ENCODE peak calls at places on chromosomes 4 and X, in seven cellular contexts. V is GM19239; E is memory B cell; G is glutamatergic neuron; X is GM23248; I is choroid plexus epithelial cell; N is stimulated activated CD8-positive, alpha-beta memory T cell treated with anti-CD3 and anti-CD28 coated beads, Interleukin-7, amount 100 ng/mL, for 4 hours. L is an unnamed sample.

GRCh38 chr4:123299212-123299651 is 97.4 kb upstream of the SPRY1 start:
- DNase-seq in V (no peak), E (no peak), G (no peak), X (peak), I (peak), N (no peak), L (no peak)

GRCh38 chr4:173264245-173264959 is 69.8 kb downstream of the HMGB2 start:
- DNase-seq in V (no peak), E (no peak), G (no peak), X (peak), I (peak), N (no peak), L (no peak)

GRCh38 chr4:141011799-141012377 is 121.4 kb downstream of the RNF150 start:
- DNase-seq in V (no peak), E (no peak), G (no peak), X (no peak), I (no peak), N (no peak), L (no peak)

GRCh38 chr4:98614655-98615054 is 43.8 kb downstream of the TSPAN5 start:
- DNase-seq in V (no peak), E (no peak), G (no peak), X (peak), I (no peak), N (no peak), L (no peak)

GRCh38 chr4:28075557-28075956 is 1214.9 kb downstream of the STIM2 start:
- DNase-seq in V (no peak), E (no peak), G (no peak), X (no peak), I (no peak), N (no peak), L (no peak)

GRCh38 chrX:117972681-117973080 is 143.9 kb downstream of the KLHL13 start:
- DNase-seq in V (no peak), E (no peak), G (no peak), X (no peak), I (no peak), N (no peak), L (peak)

GRCh38 chr4:153409412-153409811 is 56.7 kb upstream of the TMEM131L start:
- DNase-seq in V (no peak), E (no peak), G (no peak), X (peak), I (peak), N (no peak), L (no peak)

GRCh38 chr4:7000421-7001176 is 42.6 kb upstream of the TADA2B start:
- DNase-seq in V (no peak), E (no peak), G (no peak), X (no peak), I (no peak), N (no peak), L (no peak)

GRCh38 chr4:124590480-124590879 is 122.1 kb downstream of the ANKRD50 start:
- DNase-seq in V (no peak), E (no peak), G (no peak), X (no peak), I (no peak), N (no peak), L (no peak)

GRCh38 chrX:145292208-145292607 is 44.9 kb downstream of the SPANXN1 start:
- DNase-seq in V (no peak), E (no peak), G (no peak), X (no peak), I (no peak), N (no peak), L (no peak)

L was measured in WTC11.